ENCODE peak calls at places on chromosomes 11 and 22, in four cellular contexts. M is lower lobe of right lung, E is fibroblast of lung, Z is sigmoid colon. B is an unnamed sample. For H3K4me1, the result is how much of the 10 kb centered on the place peaks cover.

GRCh38 chr11:117392001-117392690 is 64.5 kb downstream of the CEP164 start:
- DNase-seq in Z (peak), E (no peak), M (no peak), B (no peak)

GRCh38 chr11:120021978-120022377 is 115.9 kb downstream of the TRIM29 start:
- DNase-seq in Z (no peak), E (no peak), M (no peak), B (no peak)

GRCh38 chr11:117535201-117535869 is 207.7 kb downstream of the CEP164 start:
- DNase-seq in E (no peak), M (peak), Z (peak), B (no peak)

GRCh38 chr22:33697640-33698039 is 222.6 kb downstream of the LARGE1 start:
- DNase-seq in M (no peak), Z (no peak), E (peak), B (no peak)

GRCh38 chr22:39546889-39547586 is 14.5 kb upstream of the RPS19BP1 start:
- DNase-seq in Z (no peak), E (peak), M (no peak), B (no peak)

GRCh38 chr22:38740116-38740723 is 15.6 kb downstream of the SUN2 start:
- DNase-seq in Z (no peak), E (no peak), M (no peak), B (peak)

GRCh38 chr11:68049509-68050370 is 10.9 kb downstream of the TCIRG1 start:
- DNase-seq in E (peak), Z (no peak), M (no peak), B (no peak)

GRCh38 chr11:124276081-124276480 is 19.9 kb downstream of the OR8G5 start:
- DNase-seq in E (peak), Z (no peak), M (no peak), B (no peak)

GRCh38 chr11:8098361-8098760 is 17.4 kb downstream of the TUB start:
- DNase-seq in Z (peak), M (no peak), E (peak), B (no peak)

GRCh38 chr11:10617551-10617950 is 49.1 kb upstream of the LYVE1 start:
- DNase-seq in E (no peak), M (no peak), Z (no peak), B (no peak)

GRCh38 chr11:62602141-62603071 is 741 bp upstream of the MTA2 start:
- DNase-seq in E (peak), Z (peak), M (peak), B (peak)

GRCh38 chr11:103936059-103936458 is 100.4 kb upstream of the DDI1 start:
- DNase-seq in E (peak), Z (no peak), M (no peak), B (no peak)

GRCh38 chr11:104484784-104485554 is 321.0 kb upstream of the PDGFD start:
- DNase-seq in E (no peak), Z (no peak), M (no peak), B (no peak)

GRCh38 chr11:24559315-24559714 is 62.5 kb downstream of the LUZP2 start:
- DNase-seq in E (no peak), M (no peak), Z (no peak), B (no peak)

GRCh38 chr11:99325807-99326206 is 305.1 kb downstream of the CNTN5 start:
- DNase-seq in Z (no peak), E (peak), M (no peak), B (no peak)

GRCh38 chr22:31229402-31230140 is 17.5 kb downstream of the LIMK2 start:
- DNase-seq in M (no peak), E (peak), Z (peak), B (peak)

GRCh38 chr11:119702261-119702591 is 26.8 kb downstream of the NECTIN1 start:
- DNase-seq in Z (no peak), E (peak), M (no peak), B (peak)

GRCh38 chr11:104061851-104062521 is 25.5 kb downstream of the DDI1 start:
- DNase-seq in Z (no peak), M (no peak), E (no peak), B (no peak)

GRCh38 chr11:78351193-78351592 is 66.4 kb downstream of the GAB2 start:
- DNase-seq in Z (no peak), M (no peak), E (no peak), B (no peak)

DNA sequence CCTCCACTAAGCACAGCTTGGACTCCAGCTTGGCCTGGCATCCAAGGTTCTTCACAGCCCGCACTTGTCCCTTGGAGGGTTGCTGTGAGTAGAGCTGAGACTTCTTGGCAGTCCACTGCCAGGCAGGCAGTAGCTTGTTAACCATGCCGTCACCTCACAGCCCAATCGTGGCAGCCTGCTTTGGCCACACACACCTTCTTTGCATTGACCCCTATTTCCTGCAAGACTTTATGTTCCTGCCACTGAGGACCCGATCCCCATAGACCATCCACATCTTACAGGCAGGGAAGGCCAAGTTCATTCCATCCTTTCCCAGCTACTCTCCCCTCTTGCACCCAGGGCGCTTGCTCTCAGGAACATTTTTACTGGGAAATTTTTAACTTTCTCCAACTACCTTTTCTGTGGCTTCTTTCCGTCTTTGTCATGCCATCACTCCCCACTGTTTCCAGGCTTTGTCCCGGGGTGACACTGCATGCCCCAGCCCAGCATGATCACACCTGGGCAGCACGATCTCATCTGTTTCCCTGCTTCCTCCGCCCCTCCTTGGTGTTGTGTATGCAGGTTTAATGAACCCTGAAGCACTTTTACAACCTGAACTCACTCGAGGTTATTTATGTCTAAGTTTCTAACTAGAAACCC is 2.6 kb upstream of the PYGM start:
- DNase-seq in Z (peak), M (no peak), E (no peak), B (peak)
- H3K27ac ChIP-seq in Z (peak), M (no peak), E (no peak), B (no peak)

GRCh38 chr22:17773606-17774205 is 563 bp downstream of the BID start:
- DNase-seq in Z (peak), M (peak), E (peak), B (no peak)

GRCh38 chr22:17772963-17773605 is 1.2 kb downstream of the BID start:
- DNase-seq in Z (peak), E (peak), M (no peak), B (no peak)

GRCh38 chr22:17774206-17774927 is at the start of gene BID:
- DNase-seq in E (peak), M (peak), Z (no peak), B (peak)

GRCh38 chr22:17770180-17771077 is 3.8 kb downstream of the BID start:
- DNase-seq in Z (no peak), E (no peak), M (no peak), B (no peak)

DNA sequence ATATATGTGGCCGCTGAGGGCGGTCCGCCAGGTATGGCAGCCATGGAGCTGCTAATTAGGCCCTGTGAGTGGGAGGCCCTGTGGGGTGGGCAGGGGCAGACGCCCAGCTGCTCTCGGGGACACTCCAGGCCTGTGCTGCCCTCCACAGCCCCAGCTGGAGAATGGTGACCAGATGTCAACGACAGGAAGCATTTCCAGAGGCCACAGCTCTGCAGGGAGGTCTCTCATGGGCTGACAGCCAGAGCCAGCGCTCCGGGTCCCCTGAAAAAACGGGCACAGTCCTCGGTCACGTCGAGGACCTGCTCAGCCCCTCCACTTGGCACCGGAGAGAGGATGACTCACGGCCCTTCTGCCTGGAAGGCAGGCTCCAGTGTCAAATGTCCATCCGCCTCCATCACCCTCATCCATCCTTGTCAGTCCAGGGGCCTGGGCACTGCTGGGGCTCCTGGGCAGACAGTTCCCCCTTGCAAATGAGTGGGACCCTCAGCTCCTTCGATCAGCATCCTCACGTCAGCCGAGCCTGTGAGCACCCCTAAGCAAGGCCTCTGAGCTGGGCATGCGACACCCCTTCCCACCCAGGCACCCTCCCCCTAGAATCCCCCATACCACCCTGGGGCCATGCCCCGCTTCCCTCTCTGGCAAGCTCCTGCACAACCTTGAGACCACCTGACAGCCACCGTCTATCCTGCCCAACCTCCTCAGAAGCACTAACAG is 1.9 kb downstream of the BID start:
- DNase-seq in M (no peak), E (peak), Z (peak), B (peak)
- TF ChIP-seq CTCF in M (no peak), E (no peak), Z (no peak), B (no peak)

DNA sequence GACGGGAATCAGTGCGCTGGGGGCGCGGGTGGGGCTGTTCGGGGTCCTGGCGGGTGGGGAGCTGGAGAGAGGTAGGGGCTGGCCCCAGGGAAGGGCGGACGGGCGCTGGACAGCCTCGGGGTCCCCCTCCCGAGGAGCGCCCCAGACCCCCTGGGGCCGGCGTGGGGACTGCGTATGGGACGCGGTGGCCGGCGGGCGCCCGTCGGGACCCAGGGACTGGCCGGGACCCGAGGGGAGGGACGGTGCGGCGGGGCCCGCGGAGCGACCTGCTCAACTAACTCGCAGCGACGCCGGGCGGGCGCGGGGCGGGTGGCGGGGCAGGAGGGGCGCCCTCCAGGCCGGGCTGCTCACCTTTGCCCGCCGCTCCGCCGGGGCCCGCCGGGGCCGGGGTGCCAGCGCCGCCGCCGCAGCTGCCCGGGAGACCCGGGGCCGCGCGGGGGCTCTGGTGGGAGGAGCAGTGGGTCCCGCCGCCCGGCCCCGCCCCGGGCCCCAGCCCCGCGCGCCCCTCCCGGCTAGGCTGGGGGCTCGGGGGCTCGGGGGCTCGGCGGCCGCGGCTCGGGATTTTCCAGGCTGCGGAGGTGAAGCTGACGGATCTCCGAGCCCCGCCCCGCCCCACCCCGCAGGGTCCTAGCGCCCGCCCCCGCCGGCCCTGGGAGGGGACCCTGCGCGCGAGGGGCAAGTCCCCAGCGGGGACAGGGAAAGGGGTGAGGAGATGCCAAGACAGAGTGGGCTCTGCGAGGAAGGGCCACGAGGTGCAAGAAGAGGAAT is 12.3 kb downstream of the STARD10 start:
- DNase-seq in M (peak), E (no peak), Z (no peak), B (no peak)
- H3K4me1 ChIP-seq in M (under half), E (under half), Z (under half), B (under half)

GRCh38 chr11:16776716-16777115 is 38.3 kb downstream of the C11orf58 start:
- DNase-seq in M (no peak), Z (no peak), E (peak), B (no peak)
- H3K27ac ChIP-seq in M (no peak), Z (no peak), E (no peak), B (no peak)

B was measured in left lung.